ENCODE peak calls at places on chromosomes 7 and 10, in four cellular contexts. H is H1, X is HepG2, B is GM12878. Q is an unnamed sample.

GRCh38 chr7:55561756-55562155 is 10.5 kb downstream of the VOPP1 start:
- DNase-seq in H (no peak), X (no peak), B (no peak), Q (no peak)

GRCh38 chr10:79284158-79284871 is 63.0 kb upstream of the PPIF start:
- DNase-seq in H (no peak), X (no peak), B (no peak), Q (no peak)

GRCh38 chr10:91909178-91909677 is at the start of gene FGFBP3:
- DNase-seq in H (no peak), X (peak), B (no peak), Q (peak)

GRCh38 chr10:91539930-91540329 is 92.9 kb downstream of the PPP1R3C start:
- DNase-seq in H (no peak), X (no peak), B (no peak), Q (no peak)

GRCh38 chr10:44479306-44479705 is 94.4 kb upstream of the CXCL12 start:
- DNase-seq in H (no peak), X (no peak), B (no peak), Q (no peak)

GRCh38 chr7:50560865-50561351 is 4.3 kb downstream of the DDC start:
- DNase-seq in H (no peak), X (peak), B (no peak), Q (no peak)

GRCh38 chr10:123608047-123608446 is 58.1 kb upstream of the GPR26 start:
- DNase-seq in H (no peak), X (no peak), B (no peak), Q (no peak)

GRCh38 chr7:111788426-111788825 is 226.1 kb upstream of the IMMP2L start:
- DNase-seq in H (no peak), X (no peak), B (no peak), Q (no peak)

GRCh38 chr10:13669182-13669860 is 82.6 kb downstream of the PRPF18 start:
- DNase-seq in H (no peak), X (no peak), B (no peak), Q (no peak)

DNA sequence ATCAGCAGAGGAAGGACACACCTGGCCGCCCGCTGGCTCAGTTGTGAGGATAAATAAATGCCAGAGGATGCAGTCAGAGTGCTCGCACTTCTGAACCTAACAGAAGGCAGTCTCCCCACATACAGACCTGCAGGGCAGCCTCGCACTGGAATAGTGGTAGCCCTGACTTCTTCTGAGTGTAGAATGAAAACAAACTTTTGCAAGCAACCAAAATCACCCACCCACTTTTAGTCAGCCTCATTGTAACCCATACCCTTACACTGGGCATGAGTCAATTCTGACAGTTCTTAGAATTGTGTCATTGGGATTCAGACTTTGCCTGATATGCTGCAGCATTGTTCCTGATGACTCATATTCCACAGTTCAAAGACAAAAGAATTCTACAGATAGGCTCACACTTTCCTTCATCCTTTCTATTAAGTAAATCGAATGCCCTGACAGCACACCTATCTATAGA is 167.0 kb upstream of the CDK1 start:
- DNase-seq in H (no peak), X (peak), B (no peak), Q (no peak)
- TF ChIP-seq SUZ12 in H (no peak), X (no peak), B (no peak), Q (no peak)

GRCh38 chr7:47610506-47611044 is 28.7 kb upstream of the TNS3 start:
- DNase-seq in H (no peak), X (peak), B (no peak), Q (no peak)

GRCh38 chr7:47606176-47606575 is 24.3 kb upstream of the TNS3 start:
- DNase-seq in H (no peak), X (no peak), B (no peak), Q (no peak)

GRCh38 chr7:47614450-47614849 is 32.5 kb upstream of the TNS3 start:
- DNase-seq in H (no peak), X (no peak), B (no peak), Q (no peak)

GRCh38 chr7:47611045-47611511 is 29.2 kb upstream of the TNS3 start:
- DNase-seq in H (no peak), X (peak), B (no peak), Q (no peak)

GRCh38 chr7:47609803-47610452 is 28.0 kb upstream of the TNS3 start:
- DNase-seq in H (no peak), X (no peak), B (no peak), Q (no peak)
- TF ChIP-seq SP1 in H (no peak), X (no peak), B (no peak), Q (no peak)

GRCh38 chr7:115135769-115136410 is 214.0 kb downstream of the MDFIC start:
- DNase-seq in H (no peak), X (peak), B (no peak), Q (no peak)

GRCh38 chr7:115136796-115137443 is 215.0 kb downstream of the MDFIC start:
- DNase-seq in H (no peak), X (no peak), B (no peak), Q (no peak)

GRCh38 chr7:115133248-115133647 is 211.4 kb downstream of the MDFIC start:
- DNase-seq in H (no peak), X (no peak), B (no peak), Q (no peak)

DNA sequence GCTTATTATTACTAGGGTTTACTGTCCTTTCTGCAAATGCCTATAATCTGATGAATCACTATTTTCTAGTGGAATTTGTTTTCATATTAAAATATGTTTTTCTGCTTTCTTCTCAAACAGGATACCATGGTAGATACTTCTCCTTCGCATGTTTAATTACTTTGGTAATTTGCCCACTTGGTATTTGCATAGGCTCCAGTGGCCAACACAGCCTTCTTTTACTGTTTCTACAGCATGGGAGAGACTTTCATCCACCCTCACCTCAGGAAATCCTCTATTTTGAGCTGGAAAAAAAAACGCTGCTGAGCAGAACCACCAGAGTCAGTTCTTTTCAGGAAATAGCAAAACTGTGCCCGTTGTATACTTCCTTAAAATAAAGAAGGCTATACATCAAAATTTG is 213.2 kb downstream of the MDFIC start:
- DNase-seq in H (no peak), X (no peak), B (no peak), Q (no peak)
- TF ChIP-seq SUZ12 in H (no peak), X (no peak), B (no peak), Q (no peak)

GRCh38 chr10:75809003-75809402 is 377.6 kb downstream of the LRMDA start:
- DNase-seq in H (no peak), X (no peak), B (no peak), Q (no peak)

GRCh38 chr10:75801121-75801520 is 369.7 kb downstream of the LRMDA start:
- DNase-seq in H (no peak), X (no peak), B (no peak), Q (no peak)

GRCh38 chr10:75803816-75804576 is 372.6 kb downstream of the LRMDA start:
- DNase-seq in H (no peak), X (no peak), B (no peak), Q (no peak)
- TF ChIP-seq SP1 in H (no peak), X (no peak), B (no peak), Q (no peak)

GRCh38 chr10:5684971-5685763 is 529 bp downstream of the TASOR2 start:
- DNase-seq in H (no peak), X (peak), B (peak), Q (peak)
- TF ChIP-seq SUZ12 in H (no peak), X (no peak), B (no peak), Q (no peak)

GRCh38 chr10:130169136-130169888 is 33.1 kb downstream of the GLRX3 start:
- DNase-seq in H (no peak), X (no peak), B (no peak), Q (no peak)
- TF ChIP-seq SP1 in H (no peak), X (no peak), B (no peak), Q (no peak)